ENCODE peak calls at places on chromosomes 4 and X, in nine cellular contexts. J, S, E, T, U, Q, G, A and B are unnamed samples.

GRCh38 chrX:49002091-49002935 is at the start of gene GRIPAP1:
- DNase-seq in J (peak; percentile 67), S (peak; percentile 87), E (peak; percentile 77), T (peak; percentile 5), U (peak; percentile 69), Q (peak; percentile 87), G (peak; percentile 89), A (peak; percentile 61), B (peak; percentile 92)

GRCh38 chrX:13690836-13691235 is 1.9 kb downstream of the RAB9A start:
- DNase-seq in J (no peak), S (no peak), E (no peak), T (no peak), U (no peak), Q (no peak), G (no peak), A (no peak), B (no peak)

GRCh38 chr4:112145820-112146813 is 863 bp downstream of the FAM241A start:
- DNase-seq in J (peak; percentile 61), S (peak; percentile 24), E (no peak), T (no peak), U (peak; percentile 67), Q (peak; percentile 71), G (no peak), A (peak; percentile 47), B (no peak)

GRCh38 chrX:31649176-31649575 is 577.3 kb upstream of the FTHL17 start:
- DNase-seq in J (no peak), S (no peak), E (no peak), T (no peak), U (no peak), Q (no peak), G (no peak), A (no peak), B (no peak)

GRCh38 chrX:45696762-45697161 is 496.1 kb upstream of the DIPK2B start:
- DNase-seq in J (no peak), S (no peak), E (no peak), T (no peak), U (no peak), Q (no peak), G (no peak), A (no peak), B (no peak)

GRCh38 chr4:36351082-36351666 is 69.8 kb downstream of the DTHD1 start:
- DNase-seq in J (peak; percentile 65), S (peak; percentile 10), E (no peak), T (no peak), U (peak; percentile 48), Q (peak; percentile 71), G (no peak), A (peak; percentile 39), B (no peak)

GRCh38 chr4:184506527-184507121 is 32.3 kb upstream of the IRF2 start:
- DNase-seq in J (peak; percentile 7), S (no peak), E (no peak), T (no peak), U (no peak), Q (no peak), G (no peak), A (no peak), B (peak; percentile 70)

GRCh38 chr4:128942547-128942946 is 133.0 kb downstream of the JADE1 start:
- DNase-seq in J (no peak), S (no peak), E (no peak), T (no peak), U (no peak), Q (no peak), G (no peak), A (no peak), B (no peak)

GRCh38 chr4:157220026-157220881 is at the start of gene GRIA2:
- DNase-seq in J (no peak), S (peak; percentile 54), E (no peak), T (no peak), U (no peak), Q (peak; percentile 91), G (no peak), A (peak; percentile 51), B (no peak)

GRCh38 chr4:19254476-19254875 is 997.2 kb upstream of the SLIT2 start:
- DNase-seq in J (no peak), S (no peak), E (no peak), T (no peak), U (no peak), Q (no peak), G (no peak), A (no peak), B (no peak)
- H3K9me3 ChIP-seq in J (peaks cover 4% of the 10 kb centered on the region), S (no peaks in the 10 kb centered on the region), E (peaks cover 5% of the 10 kb centered on the region), T (no peaks in the 10 kb centered on the region), U (no peaks in the 10 kb centered on the region), Q (no peaks in the 10 kb centered on the region), G (no peaks in the 10 kb centered on the region), A (no peaks in the 10 kb centered on the region), B (no peaks in the 10 kb centered on the region)

GRCh38 chr4:8098506-8098905 is 60.1 kb downstream of the ABLIM2 start:
- DNase-seq in J (no peak), S (no peak), E (no peak), T (no peak), U (no peak), Q (no peak), G (no peak), A (no peak), B (no peak)
- H3K9me3 ChIP-seq in J (peaks cover 15% of the 10 kb centered on the region), S (peaks cover 4% of the 10 kb centered on the region), E (peaks cover 9% of the 10 kb centered on the region), T (peaks cover 8% of the 10 kb centered on the region), U (no peaks in the 10 kb centered on the region), Q (no peaks in the 10 kb centered on the region), G (peaks cover 3% of the 10 kb centered on the region), A (no peaks in the 10 kb centered on the region), B (peaks cover 15% of the 10 kb centered on the region)

GRCh38 chr4:338759-339097 is 1.1 kb downstream of the ZNF141 start:
- DNase-seq in J (no peak), S (no peak), E (no peak), T (no peak), U (no peak), Q (peak; percentile 6), G (no peak), A (no peak), B (no peak)

GRCh38 chr4:337143-337931 is at the start of gene ZNF141:
- DNase-seq in J (peak; percentile 87), S (peak; percentile 96), E (peak; percentile 98), T (peak; percentile 88), U (peak; percentile 80), Q (peak; percentile 98), G (peak; percentile 94), A (peak; percentile 95), B (peak; percentile 99)

GRCh38 chr4:337932-338758 is 531 bp downstream of the ZNF141 start:
- DNase-seq in J (peak; percentile 48), S (peak; percentile 36), E (no peak), T (no peak), U (no peak), Q (peak; percentile 56), G (no peak), A (peak; percentile 41), B (peak; percentile 93)

GRCh38 chr4:336893-337142 is 796 bp upstream of the ZNF141 start:
- DNase-seq in J (no peak), S (no peak), E (no peak), T (no peak), U (no peak), Q (no peak), G (no peak), A (peak; percentile 47), B (no peak)

GRCh38 chr4:340011-340410 is 2.4 kb downstream of the ZNF141 start:
- DNase-seq in J (no peak), S (no peak), E (no peak), T (no peak), U (no peak), Q (no peak), G (no peak), A (no peak), B (no peak)
- H3K9me3 ChIP-seq in J (peaks cover 51% of the 10 kb centered on the region), S (peaks cover 22% of the 10 kb centered on the region), E (peaks cover under 1% of the 10 kb centered on the region), T (peaks cover 30% of the 10 kb centered on the region), U (peaks cover 12% of the 10 kb centered on the region), Q (no peaks in the 10 kb centered on the region), G (peaks cover 48% of the 10 kb centered on the region), A (peaks cover 7% of the 10 kb centered on the region), B (no peaks in the 10 kb centered on the region)

GRCh38 chr4:56618734-56619133 is 62.4 kb downstream of the HOPX start:
- DNase-seq in J (no peak), S (no peak), E (no peak), T (no peak), U (no peak), Q (no peak), G (no peak), A (no peak), B (no peak)

GRCh38 chr4:56626420-56626819 is 54.7 kb downstream of the HOPX start:
- DNase-seq in J (no peak), S (no peak), E (no peak), T (no peak), U (no peak), Q (no peak), G (no peak), A (no peak), B (no peak)

GRCh38 chr4:56619160-56619559 is 61.9 kb downstream of the HOPX start:
- DNase-seq in J (no peak), S (peak; percentile 58), E (no peak), T (no peak), U (no peak), Q (peak; percentile 31), G (no peak), A (no peak), B (no peak)

GRCh38 chr4:56619816-56620215 is 61.3 kb downstream of the HOPX start:
- DNase-seq in J (no peak), S (no peak), E (no peak), T (no peak), U (no peak), Q (peak; percentile 25), G (no peak), A (no peak), B (no peak)

DNA sequence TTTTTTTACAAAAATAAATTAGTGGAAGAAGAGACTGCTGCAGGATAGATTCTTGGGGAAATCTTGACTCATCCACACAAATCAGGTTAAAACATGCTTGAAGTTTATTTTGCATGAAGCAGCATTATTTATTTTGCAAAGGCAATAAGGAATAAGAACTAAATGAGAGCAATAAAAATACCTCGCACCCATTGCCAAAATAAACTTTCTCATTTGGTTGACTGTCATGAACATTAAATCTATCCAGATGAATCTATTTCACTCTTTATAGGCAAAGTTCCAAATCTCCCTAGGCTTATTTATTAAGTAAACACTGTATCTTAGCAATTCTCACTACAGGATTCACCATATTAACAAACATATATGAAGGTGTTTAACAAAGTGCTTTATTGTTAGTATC is 58.9 kb downstream of the HOPX start:
- DNase-seq in J (no peak), S (no peak), E (no peak), T (no peak), U (no peak), Q (no peak), G (no peak), A (no peak), B (no peak)
- H3K9me3 ChIP-seq in J (peaks cover 4% of the 10 kb centered on the region), S (peaks cover 4% of the 10 kb centered on the region), E (peaks cover 4% of the 10 kb centered on the region), T (no peaks in the 10 kb centered on the region), U (no peaks in the 10 kb centered on the region), Q (no peaks in the 10 kb centered on the region), G (peaks cover 20% of the 10 kb centered on the region), A (no peaks in the 10 kb centered on the region), B (peaks cover 18% of the 10 kb centered on the region)

GRCh38 chr4:4922441-4922840 is 63.0 kb downstream of the MSX1 start:
- DNase-seq in J (no peak), S (no peak), E (no peak), T (no peak), U (no peak), Q (no peak), G (no peak), A (no peak), B (no peak)
- H3K9me3 ChIP-seq in J (no peaks in the 10 kb centered on the region), S (no peaks in the 10 kb centered on the region), E (no peaks in the 10 kb centered on the region), T (no peaks in the 10 kb centered on the region), U (no peaks in the 10 kb centered on the region), Q (no peaks in the 10 kb centered on the region), G (no peaks in the 10 kb centered on the region), A (no peaks in the 10 kb centered on the region), B (no peaks in the 10 kb centered on the region)